ENCODE peak calls at places on chromosomes 12 and 14, in eight cellular contexts. C is body of pancreas, B is heart right ventricle, U is neural progenitor cell, G is fibroblast of lung, S is stomach, H is PC-9, K is HepG2. P is an unnamed sample.
A peak's percentile ranks its signal among the peaks of the same experiment; 100 is the strongest.

GRCh38 chr12:126926023-126926600 is 1340.9 kb upstream of the TMEM132C start:
- DNase-seq in B (no peak), H (no peak), G (no peak), K (no peak), C (no peak), U (peak; percentile 4), S (no peak), P (no peak)

GRCh38 chr12:28536088-28536487 is 345.8 kb downstream of the CCDC91 start:
- DNase-seq in G (peak; percentile 87), B (no peak), H (no peak), U (no peak), C (no peak), K (no peak), S (no peak), P (peak; percentile 37)

GRCh38 chr12:6037459-6037858 is 87.0 kb downstream of the VWF start:
- DNase-seq in K (no peak), C (no peak), S (no peak), B (no peak), G (no peak), U (no peak), H (no peak), P (no peak)

GRCh38 chr14:29126361-29126760 is 359.8 kb downstream of the FOXG1 start:
- DNase-seq in S (no peak), U (no peak), B (no peak), C (no peak), K (no peak), H (no peak), G (peak; percentile 20), P (no peak)

GRCh38 chr12:116697305-116698130 is 40.4 kb downstream of the SPRING1 start:
- DNase-seq in B (peak; percentile 38), S (peak; percentile 67), C (peak; percentile 75), H (no peak), G (peak; percentile 15), U (peak; percentile 84), K (peak; percentile 57), P (no peak)

GRCh38 chr14:104681689-104682074 is 7.7 kb upstream of the INF2 start:
- DNase-seq in B (peak; percentile 92), H (peak; percentile 73), G (peak; percentile 81), K (peak; percentile 46), U (peak; percentile 81), S (peak; percentile 92), C (peak; percentile 80), P (peak; percentile 63)

GRCh38 chr12:80443974-80444666 is at the start of gene PTPRQ:
- DNase-seq in K (no peak), S (no peak), G (peak; percentile 67), B (no peak), C (no peak), H (no peak), U (no peak), P (no peak)

GRCh38 chr14:69673578-69674305 is 62.3 kb downstream of the SUSD6 start:
- DNase-seq in K (no peak), S (no peak), B (no peak), G (no peak), U (no peak), H (no peak), C (peak; percentile 19), P (no peak)

GRCh38 chr12:80702889-80703605 is 4.4 kb upstream of the MYF6 start:
- DNase-seq in H (peak; percentile 75), B (no peak), S (no peak), G (peak; percentile 85), U (no peak), K (peak; percentile 5), C (peak; percentile 14), P (peak; percentile 10)

GRCh38 chr14:52313493-52313881 is 625 bp upstream of the PTGER2 start:
- DNase-seq in B (no peak), C (no peak), S (no peak), H (no peak), G (peak; percentile 61), K (no peak), U (no peak), P (no peak)

GRCh38 chr12:54689034-54689372 is 40.8 kb upstream of the DCD start:
- DNase-seq in H (no peak), B (no peak), S (no peak), K (no peak), G (no peak), U (no peak), C (no peak), P (no peak)

GRCh38 chr14:75069811-75070145 is 337 bp downstream of the ZC2HC1C start:
- DNase-seq in G (no peak), C (no peak), B (no peak), U (peak; percentile 65), S (no peak), K (peak; percentile 47), H (no peak), P (no peak)

GRCh38 chr12:47741340-47741703 is 16.0 kb upstream of the ENDOU start:
- DNase-seq in B (peak; percentile 84), S (peak; percentile 66), C (peak; percentile 59), K (no peak), H (no peak), G (peak; percentile 12), U (no peak), P (peak; percentile 84)

GRCh38 chr12:64951944-64952343 is 127.5 kb downstream of the TBC1D30 start:
- DNase-seq in B (no peak), S (no peak), H (no peak), K (no peak), C (no peak), G (no peak), U (no peak), P (no peak)

GRCh38 chr12:46124848-46125619 is 134.7 kb upstream of the SCAF11 start:
- DNase-seq in C (peak; percentile 61), U (peak; percentile 77), S (peak; percentile 41), G (peak; percentile 90), H (peak; percentile 60), K (peak; percentile 59), B (no peak), P (peak; percentile 69)

GRCh38 chr12:62697893-62698292 is 231.3 kb downstream of the MON2 start:
- DNase-seq in C (no peak), K (no peak), H (no peak), U (no peak), B (no peak), G (no peak), S (no peak), P (no peak)

GRCh38 chr12:62698701-62699101 is 232.1 kb downstream of the MON2 start:
- DNase-seq in C (no peak), G (peak; percentile 54), U (no peak), S (no peak), K (no peak), B (no peak), H (no peak), P (peak; percentile 67)

GRCh38 chr12:62701492-62701891 is 233.5 kb downstream of the PPM1H start:
- DNase-seq in C (no peak), H (no peak), B (no peak), S (no peak), G (no peak), K (peak; percentile 13), U (no peak), P (no peak)

GRCh38 chr12:62700091-62700490 is 233.5 kb downstream of the MON2 start:
- DNase-seq in C (no peak), U (no peak), G (no peak), S (no peak), K (no peak), H (no peak), B (no peak), P (no peak)

DNA sequence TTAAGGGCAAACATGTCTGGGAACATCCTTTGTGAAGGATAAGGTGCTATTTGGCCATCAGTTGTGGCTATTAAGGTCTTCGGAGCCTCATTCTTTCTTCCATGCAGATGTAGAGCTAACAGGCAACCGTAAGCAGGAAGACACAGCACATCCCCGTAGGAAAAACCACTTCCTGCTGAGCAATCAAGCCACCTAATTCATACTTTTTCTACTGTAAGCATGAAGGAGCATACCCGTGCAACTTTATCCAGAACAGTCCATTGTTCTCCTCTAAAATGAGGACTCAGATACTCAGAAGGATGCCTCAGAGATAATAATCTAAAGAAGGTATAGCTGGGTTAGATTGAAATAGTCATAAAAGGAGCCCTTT is 232.0 kb downstream of the PPM1H start:
- DNase-seq in G (no peak), K (no peak), B (no peak), H (peak; percentile 52), C (no peak), S (no peak), U (no peak), P (peak; percentile 56)
- H3K4me3 ChIP-seq in G (no peak overlapping the region), K (no peak overlapping the region), B (no peak overlapping the region), H (no peak overlapping the region), C (no peak overlapping the region), S (no peak overlapping the region), U (no peak overlapping the region), P (no peak overlapping the region)

GRCh38 chr14:24369463-24369862 is 1.5 kb downstream of the NFATC4 start:
- DNase-seq in K (no peak), S (no peak), C (no peak), G (no peak), H (no peak), U (no peak), B (no peak), P (no peak)
- H3K4me3 ChIP-seq in K (no peak overlapping the region), S (peak overlapping the region; percentile 68), C (no peak overlapping the region), G (peak overlapping the region; percentile 56), H (no peak overlapping the region), U (peak overlapping the region; percentile 74), B (peak overlapping the region; percentile 64), P (peak overlapping the region; percentile 60)

DNA sequence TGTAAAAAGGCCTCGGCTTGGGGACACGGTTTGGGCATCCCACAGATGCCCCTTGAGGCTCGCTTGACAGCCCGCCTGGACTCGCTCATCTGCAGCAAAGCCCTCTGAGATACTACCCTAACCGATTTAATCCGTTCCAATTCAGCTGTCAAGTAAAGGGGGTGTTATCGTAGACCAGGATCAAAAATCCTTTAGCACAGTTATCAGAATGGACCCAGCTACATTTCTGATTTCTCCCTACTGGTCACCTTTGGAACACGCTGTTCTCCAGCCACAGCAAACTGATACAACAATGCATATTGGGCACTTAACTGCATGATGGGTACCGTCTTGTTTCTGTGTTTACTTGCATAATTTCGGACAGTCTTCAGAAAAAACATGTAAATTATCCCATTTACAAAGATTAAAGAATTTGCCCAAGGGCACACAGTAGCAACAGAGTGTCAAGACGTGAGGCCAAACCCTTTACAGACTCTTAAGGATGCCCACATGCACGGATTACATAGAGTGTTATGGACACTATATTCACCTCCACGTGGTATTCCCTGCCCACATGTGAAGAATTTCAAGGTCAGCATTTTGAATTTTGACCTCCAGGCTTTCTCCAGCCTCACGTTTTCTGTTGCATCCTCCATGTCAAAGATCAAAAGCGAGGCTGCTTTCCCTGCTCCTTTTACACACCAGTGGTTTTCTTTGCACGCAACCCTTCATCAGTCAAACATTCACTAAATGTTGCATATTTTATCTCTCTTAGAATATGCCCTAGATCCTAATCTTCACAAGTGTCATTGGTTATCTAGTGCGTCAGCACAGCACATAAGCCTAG is 3.2 kb upstream of the DUSP6 start:
- DNase-seq in S (no peak), B (no peak), C (no peak), U (peak; percentile 16), G (peak; percentile 40), H (no peak), K (peak; percentile 65), P (no peak)
- H3K4me3 ChIP-seq in S (peak overlapping the region; percentile 72), B (peak overlapping the region; percentile 66), C (no peak overlapping the region), U (peak overlapping the region; percentile 63), G (peak overlapping the region; percentile 68), H (peak overlapping the region; percentile 67), K (peak overlapping the region; percentile 83), P (no peak overlapping the region)

DNA sequence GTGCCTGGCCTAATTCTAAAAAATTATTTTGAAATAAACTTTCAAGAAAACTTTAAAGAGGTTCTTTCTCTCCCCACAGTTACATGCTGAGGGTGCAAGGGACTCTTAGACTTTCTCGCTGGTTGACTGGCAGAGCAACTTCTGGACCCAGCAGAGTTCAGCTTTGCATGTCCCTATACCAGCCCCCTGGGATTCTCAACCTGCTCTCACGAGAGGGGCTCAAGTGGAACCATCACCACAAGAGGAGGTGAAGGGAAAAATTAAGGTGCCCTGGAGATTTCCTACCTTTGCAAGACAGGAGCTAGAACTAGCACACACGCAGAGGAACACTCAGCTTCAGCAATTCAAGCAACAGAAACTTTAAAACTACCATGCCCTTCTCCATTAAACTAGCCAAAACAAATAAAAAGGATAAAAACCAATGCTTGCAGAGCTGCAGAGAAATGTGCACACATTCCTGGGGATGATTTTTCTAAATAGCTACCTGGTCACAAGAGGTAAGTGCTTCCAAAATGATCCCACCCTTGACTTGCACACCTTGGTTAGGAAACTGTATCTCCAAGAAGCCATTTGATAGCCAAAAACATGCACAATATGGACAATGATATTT is 2.5 kb downstream of the HVCN1 start:
- DNase-seq in C (no peak), S (no peak), K (no peak), G (no peak), U (no peak), B (no peak), H (no peak), P (no peak)
- H3K4me3 ChIP-seq in C (no peak overlapping the region), S (no peak overlapping the region), K (no peak overlapping the region), G (no peak overlapping the region), U (no peak overlapping the region), B (no peak overlapping the region), H (no peak overlapping the region), P (no peak overlapping the region)

P was measured in SJSA1.